ENCODE peak calls at places on chromosomes 6 and 20, in six cellular contexts. G is stimulated activated CD4-positive, alpha-beta T cell treated with anti-CD3 and anti-CD28 coated beads, Interleukin-12 subunit alpha, Interleukin-12 subunit beta, amount 100 ng/mL, for 24 hours; M is AG10803; I is WERI-Rb-1; Q is activated T-helper 1 cell treated with anti-CD3 and anti-CD28 coated beads, Interleukin-2, amount 50 U/mL, for 16 hours; H is M059J. E is an unnamed sample.

GRCh38 chr6:84581494-84582259 is 182.7 kb downstream of the TBX18 start:
- DNase-seq in G (no peak), M (peak), I (no peak), Q (no peak), H (peak), E (no peak)

GRCh38 chr20:32535953-32536823 is 48.9 kb downstream of the NOL4L start:
- DNase-seq in G (no peak), M (no peak), I (peak), Q (peak), H (peak), E (peak)

GRCh38 chr6:158476389-158476788 is 83.5 kb upstream of the TMEM181 start:
- DNase-seq in G (no peak), M (no peak), I (no peak), Q (no peak), H (no peak), E (no peak)

GRCh38 chr6:68760486-68760885 is 125.4 kb downstream of the ADGRB3 start:
- DNase-seq in G (no peak), M (no peak), I (no peak), Q (no peak), H (no peak), E (no peak)

GRCh38 chr6:40350193-40350941 is 236.8 kb downstream of the LRFN2 start:
- DNase-seq in G (no peak), M (no peak), I (no peak), Q (no peak), H (no peak), E (no peak)

GRCh38 chr6:124073021-124073420 is 269.4 kb downstream of the NKAIN2 start:
- DNase-seq in G (no peak), M (no peak), I (no peak), Q (no peak), H (no peak), E (no peak)

GRCh38 chr20:32476684-32477593 is 108.2 kb downstream of the NOL4L start:
- DNase-seq in G (no peak), M (no peak), I (no peak), Q (no peak), H (no peak), E (no peak)

GRCh38 chr20:1160496-1160895 is 24.3 kb downstream of the TMEM74B start:
- DNase-seq in G (no peak), M (no peak), I (no peak), Q (no peak), H (no peak), E (no peak)

GRCh38 chr20:40753472-40753871 is 64.4 kb upstream of the MAFB start:
- DNase-seq in G (no peak), M (no peak), I (no peak), Q (no peak), H (no peak), E (no peak)

GRCh38 chr6:114108119-114109002 is 137.4 kb upstream of the HDAC2 start:
- DNase-seq in G (peak), M (peak), I (peak), Q (no peak), H (peak), E (peak)

GRCh38 chr6:112014483-112014882 is 39.4 kb upstream of the CCN6 start:
- DNase-seq in G (no peak), M (peak), I (no peak), Q (no peak), H (peak), E (no peak)

GRCh38 chr6:41288025-41288777 is 1.7 kb upstream of the TREM1 start:
- DNase-seq in G (no peak), M (no peak), I (no peak), Q (no peak), H (peak), E (no peak)

GRCh38 chr20:35171753-35172433 is at the start of gene PROCR:
- DNase-seq in G (no peak), M (peak), I (peak), Q (no peak), H (peak), E (no peak)

GRCh38 chr20:44228465-44229258 is 18.1 kb upstream of the OSER1 start:
- DNase-seq in G (no peak), M (no peak), I (no peak), Q (no peak), H (peak), E (no peak)

GRCh38 chr6:3610896-3611295 is 140.6 kb downstream of the PXDC1 start:
- DNase-seq in G (no peak), M (no peak), I (peak), Q (no peak), H (no peak), E (no peak)

GRCh38 chr6:1416191-1416764 is 26.9 kb downstream of the FOXF2 start:
- DNase-seq in G (no peak), M (no peak), I (peak), Q (no peak), H (no peak), E (no peak)

GRCh38 chr6:42720739-42721138 is 1.7 kb downstream of the PRPH2 start:
- DNase-seq in G (no peak), M (no peak), I (no peak), Q (no peak), H (peak), E (no peak)

GRCh38 chr20:1184638-1185315 is at the start of gene TMEM74B:
- DNase-seq in G (no peak), M (no peak), I (peak), Q (no peak), H (no peak), E (no peak)

GRCh38 chr6:56795852-56796532 is 153.3 kb upstream of the DST start:
- DNase-seq in G (no peak), M (peak), I (no peak), Q (no peak), H (peak), E (no peak)

GRCh38 chr6:106807946-106808611 is 166.4 kb downstream of the CD24 start:
- DNase-seq in G (no peak), M (no peak), I (no peak), Q (no peak), H (no peak), E (no peak)

E was measured in activated CD8-positive, alpha-beta memory T cell treated with anti-CD3 and anti-CD28 coated beads for 48 hours.